ENCODE peak calls at places on chromosomes 2 and 18, in ten cellular contexts. J, Y, Z, V, O, F, N, U, D and X are unnamed samples.

GRCh38 chr2:9238927-9239326 is 32.3 kb downstream of the ASAP2 start:
- DNase-seq in J (no peak), Y (no peak), Z (no peak), V (no peak), O (no peak), F (no peak), N (no peak), U (no peak), D (no peak), X (no peak)

GRCh38 chr2:127003028-127003800 is 103.7 kb downstream of the BIN1 start:
- DNase-seq in J (no peak), Y (no peak), Z (no peak), V (no peak), O (no peak), F (no peak), N (no peak), U (no peak), D (no peak), X (no peak)

GRCh38 chr2:240861547-240861946 is 7.1 kb upstream of the AGXT start:
- DNase-seq in J (no peak), Y (no peak), Z (no peak), V (no peak), O (no peak), F (no peak), N (no peak), U (no peak), D (no peak), X (no peak)

GRCh38 chr18:25164837-25165791 is 186.9 kb downstream of the ZNF521 start:
- DNase-seq in J (peak; percentile 43), Y (no peak), Z (no peak), V (peak; percentile 63), O (no peak), F (no peak), N (peak; percentile 45), U (no peak), D (peak; percentile 11), X (no peak)

GRCh38 chr2:175282300-175282699 is 100.8 kb upstream of the ATP5MC3 start:
- DNase-seq in J (peak; percentile 31), Y (peak; percentile 27), Z (peak; percentile 64), V (peak; percentile 20), O (no peak), F (peak; percentile 61), N (peak; percentile 55), U (no peak), D (peak; percentile 5), X (no peak)

GRCh38 chr2:45651415-45652089 is at the start of gene PRKCE:
- DNase-seq in J (peak; percentile 58), Y (no peak), Z (peak; percentile 62), V (peak; percentile 26), O (no peak), F (no peak), N (peak; percentile 10), U (peak; percentile 63), D (no peak), X (no peak)

GRCh38 chr2:112881217-112882000 is 29.6 kb upstream of the IL37 start:
- DNase-seq in J (no peak), Y (peak; percentile 16), Z (peak; percentile 75), V (peak; percentile 84), O (no peak), F (peak; percentile 98), N (peak; percentile 64), U (no peak), D (peak; percentile 18), X (no peak)

GRCh38 chr2:224556381-224556780 is 28.8 kb downstream of the CUL3 start:
- DNase-seq in J (no peak), Y (no peak), Z (no peak), V (no peak), O (no peak), F (no peak), N (no peak), U (no peak), D (no peak), X (no peak)

GRCh38 chr2:120318626-120319025 is 27.3 kb upstream of the INHBB start:
- DNase-seq in J (no peak), Y (no peak), Z (no peak), V (no peak), O (no peak), F (no peak), N (peak; percentile 58), U (no peak), D (peak; percentile 10), X (no peak)

GRCh38 chr2:127419448-127420038 is 1.3 kb downstream of the PROC start:
- DNase-seq in J (no peak), Y (no peak), Z (no peak), V (no peak), O (no peak), F (no peak), N (peak; percentile 22), U (no peak), D (no peak), X (no peak)

GRCh38 chr2:224098473-224098872 is 59.4 kb upstream of the SERPINE2 start:
- DNase-seq in J (no peak), Y (no peak), Z (no peak), V (no peak), O (no peak), F (no peak), N (no peak), U (no peak), D (no peak), X (no peak)

GRCh38 chr18:77208969-77209368 is 40.7 kb upstream of the GALR1 start:
- DNase-seq in J (no peak), Y (no peak), Z (peak; percentile 19), V (peak; percentile 70), O (no peak), F (peak; percentile 77), N (peak; percentile 15), U (no peak), D (no peak), X (no peak)

GRCh38 chr2:26860451-26860850 is 12.5 kb downstream of the DPYSL5 start:
- DNase-seq in J (no peak), Y (no peak), Z (no peak), V (no peak), O (no peak), F (peak; percentile 15), N (no peak), U (no peak), D (no peak), X (no peak)

GRCh38 chr2:159558479-159558878 is 57.9 kb downstream of the BAZ2B start:
- DNase-seq in J (no peak), Y (no peak), Z (no peak), V (no peak), O (no peak), F (no peak), N (no peak), U (no peak), D (peak; percentile 43), X (no peak)

GRCh38 chr18:11245889-11246288 is 96.5 kb upstream of the PIEZO2 start:
- DNase-seq in J (no peak), Y (no peak), Z (no peak), V (no peak), O (no peak), F (no peak), N (peak; percentile 47), U (no peak), D (peak; percentile 60), X (no peak)

GRCh38 chr2:26704441-26704977 is 12.0 kb downstream of the KCNK3 start:
- DNase-seq in J (no peak), Y (no peak), Z (no peak), V (no peak), O (no peak), F (peak; percentile 91), N (peak; percentile 92), U (no peak), D (peak; percentile 45), X (no peak)

GRCh38 chr18:60570172-60570571 is 197.6 kb upstream of the MC4R start:
- DNase-seq in J (no peak), Y (no peak), Z (no peak), V (no peak), O (no peak), F (no peak), N (no peak), U (no peak), D (no peak), X (no peak)

GRCh38 chr2:200310545-200310971 is 4.1 kb downstream of the SPATS2L start:
- DNase-seq in J (no peak), Y (no peak), Z (no peak), V (no peak), O (no peak), F (peak; percentile 77), N (no peak), U (no peak), D (no peak), X (no peak)

GRCh38 chr2:54898451-54899226 is 151.6 kb downstream of the RTN4 start:
- DNase-seq in J (no peak), Y (no peak), Z (no peak), V (no peak), O (no peak), F (no peak), N (no peak), U (no peak), D (no peak), X (no peak)

GRCh38 chr2:28228419-28228995 is 164.2 kb upstream of the FOSL2 start:
- DNase-seq in J (no peak), Y (no peak), Z (no peak), V (peak; percentile 4), O (no peak), F (no peak), N (no peak), U (no peak), D (no peak), X (no peak)

GRCh38 chr18:13191779-13192178 is 26.8 kb upstream of the LDLRAD4 start:
- DNase-seq in J (peak; percentile 40), Y (no peak), Z (no peak), V (no peak), O (no peak), F (no peak), N (no peak), U (no peak), D (no peak), X (no peak)

GRCh38 chr2:145161656-145162055 is 641.7 kb upstream of the ZEB2 start:
- DNase-seq in J (no peak), Y (no peak), Z (no peak), V (no peak), O (no peak), F (no peak), N (no peak), U (no peak), D (no peak), X (no peak)

GRCh38 chr2:73078457-73079411 is 7.2 kb upstream of the SFXN5 start:
- DNase-seq in J (no peak), Y (no peak), Z (no peak), V (no peak), O (no peak), F (no peak), N (no peak), U (no peak), D (no peak), X (no peak)

GRCh38 chr2:36371963-36372391 is 16.4 kb downstream of the CRIM1 start:
- DNase-seq in J (no peak), Y (no peak), Z (peak; percentile 79), V (no peak), O (no peak), F (peak; percentile 91), N (peak; percentile 80), U (no peak), D (no peak), X (no peak)